ENCODE peak calls at places on chromosomes 1 and 21, in seven cellular contexts. Y is lower leg skin, S is ovary, C is GM12891, Z is erythroblast, Q is testis, A is body of pancreas. T is an unnamed sample.

GRCh38 chr1:214966366-214966765 is 116.2 kb upstream of the KCNK2 start:
- DNase-seq in C (no peak), Q (no peak), Y (no peak), S (no peak), Z (no peak), A (no peak), T (no peak)

GRCh38 chr1:32028746-32029145 is 15.1 kb downstream of the KHDRBS1 start:
- DNase-seq in Y (no peak), C (no peak), Q (no peak), A (no peak), S (no peak), Z (no peak), T (no peak)

GRCh38 chr1:184945034-184945433 is 29.3 kb downstream of the NIBAN1 start:
- DNase-seq in Y (no peak), C (peak), A (no peak), Q (no peak), S (no peak), Z (no peak), T (no peak)

GRCh38 chr1:97903626-97904025 is 17.2 kb downstream of the DPYD start:
- DNase-seq in Y (no peak), S (no peak), Z (no peak), C (no peak), A (no peak), Q (no peak), T (no peak)

GRCh38 chr1:66489972-66490601 is 43.9 kb upstream of the SGIP1 start:
- DNase-seq in Y (no peak), A (no peak), S (no peak), Z (no peak), C (no peak), Q (no peak), T (no peak)

GRCh38 chr1:116521186-116521585 is 49.6 kb downstream of the CD58 start:
- DNase-seq in Z (no peak), Q (no peak), C (no peak), A (no peak), Y (no peak), S (no peak), T (no peak)

GRCh38 chr1:162391790-162392563 is 10.4 kb downstream of the C1orf226 start:
- DNase-seq in A (peak), Y (no peak), Q (peak), C (peak), S (no peak), Z (peak), T (peak)

GRCh38 chr1:201347498-201348210 is 29.8 kb downstream of the TNNT2 start:
- DNase-seq in Z (no peak), Q (no peak), S (no peak), Y (no peak), A (no peak), C (no peak), T (no peak)

GRCh38 chr1:113396585-113396984 is 6.3 kb downstream of the MAGI3 start:
- DNase-seq in S (no peak), C (no peak), Y (no peak), Q (no peak), A (peak), Z (no peak), T (peak)

GRCh38 chr21:34743831-34744230 is 75.0 kb downstream of the CLIC6 start:
- DNase-seq in S (no peak), Y (peak), C (no peak), Q (no peak), A (peak), Z (no peak), T (peak)

GRCh38 chr1:206534552-206534951 is 27.2 kb downstream of the RASSF5 start:
- DNase-seq in A (no peak), Y (no peak), C (no peak), Z (no peak), Q (no peak), S (no peak), T (no peak)

GRCh38 chr1:2408859-2409276 is 3.5 kb downstream of the PEX10 start:
- DNase-seq in S (peak), A (no peak), Z (no peak), Q (no peak), Y (no peak), C (no peak), T (no peak)

GRCh38 chr1:247487057-247487456 is 29.2 kb upstream of the OR2B11 start:
- DNase-seq in Z (peak), S (no peak), C (peak), A (no peak), Q (peak), Y (no peak), T (peak)

GRCh38 chr1:154629160-154630073 is 21.4 kb upstream of the ADAR start:
- DNase-seq in C (no peak), S (no peak), Y (no peak), Q (no peak), Z (peak), A (no peak), T (no peak)

GRCh38 chr1:25567710-25568089 is 24.3 kb downstream of the LDLRAP1 start:
- DNase-seq in Q (no peak), A (no peak), S (no peak), Z (no peak), Y (no peak), C (no peak), T (no peak)

GRCh38 chr1:240888039-240888786 is 276.3 kb upstream of the GREM2 start:
- DNase-seq in C (peak), S (no peak), A (peak), Q (peak), Z (peak), Y (no peak), T (peak)

GRCh38 chr1:100164226-100164625 is 13.8 kb downstream of the LRRC39 start:
- DNase-seq in Y (no peak), A (no peak), C (no peak), Q (no peak), Z (no peak), S (no peak), T (no peak)

GRCh38 chr1:112297536-112297935 is 98.5 kb upstream of the CTTNBP2NL start:
- DNase-seq in S (no peak), Z (no peak), Y (no peak), C (no peak), A (no peak), Q (no peak), T (no peak)

GRCh38 chr1:79539001-79539400 is 532.5 kb upstream of the ADGRL4 start:
- DNase-seq in Y (no peak), A (no peak), Z (no peak), C (no peak), Q (no peak), S (no peak), T (no peak)

GRCh38 chr1:197330213-197330612 is 62.2 kb downstream of the CRB1 start:
- DNase-seq in A (no peak), Y (no peak), Q (no peak), C (no peak), S (no peak), Z (no peak), T (no peak)

GRCh38 chr21:22516230-22516629 is 1518.0 kb downstream of the NCAM2 start:
- DNase-seq in A (no peak), C (no peak), Q (no peak), Y (no peak), Z (no peak), S (no peak), T (no peak)

GRCh38 chr1:67174716-67175284 is 8.5 kb downstream of the IL23R start:
- DNase-seq in Q (no peak), C (no peak), Y (no peak), S (no peak), A (no peak), Z (no peak), T (no peak)

GRCh38 chr1:152110365-152110859 is 4.8 kb downstream of the TCHH start:
- DNase-seq in Z (no peak), C (no peak), Q (peak), Y (no peak), A (peak), S (no peak), T (no peak)

GRCh38 chr1:85151446-85151845 is 49.4 kb downstream of the SYDE2 start:
- DNase-seq in Z (no peak), C (no peak), Y (no peak), Q (no peak), S (no peak), A (no peak), T (no peak)

GRCh38 chr1:216627252-216627651 is 96.0 kb downstream of the ESRRG start:
- DNase-seq in C (no peak), Z (peak), A (no peak), Q (no peak), S (no peak), Y (no peak), T (no peak)

GRCh38 chr1:157045251-157046218 is at the start of gene ARHGEF11:
- DNase-seq in S (peak), Y (peak), Q (peak), C (peak), Z (peak), A (peak), T (peak)

GRCh38 chr1:27602510-27603319 is 1.2 kb downstream of the AHDC1 start:
- DNase-seq in A (peak), C (no peak), S (peak), Z (peak), Y (peak), Q (no peak), T (no peak)

GRCh38 chr1:45306319-45306718 is 20.4 kb upstream of the HPDL start:
- DNase-seq in A (no peak), C (no peak), Q (no peak), Y (no peak), Z (no peak), S (no peak), T (no peak)

GRCh38 chr21:21029159-21029558 is 30.9 kb downstream of the NCAM2 start:
- DNase-seq in C (no peak), Z (no peak), S (no peak), Q (no peak), Y (no peak), A (no peak), T (no peak)

GRCh38 chr1:114093624-114094302 is 59.9 kb downstream of the SYT6 start:
- DNase-seq in Q (no peak), A (no peak), C (no peak), Z (peak), Y (no peak), S (no peak), T (no peak)

GRCh38 chr1:39105841-39106765 is 80.0 kb downstream of the NDUFS5 start:
- DNase-seq in C (no peak), Y (no peak), Z (peak), A (peak), Q (peak), S (peak), T (peak)

GRCh38 chr1:226216056-226216455 is 7.4 kb upstream of the MIXL1 start:
- DNase-seq in S (no peak), Q (no peak), A (no peak), C (no peak), Y (no peak), Z (peak), T (no peak)

GRCh38 chr1:51322417-51323101 is 7.8 kb downstream of the TTC39A start:
- DNase-seq in Y (no peak), S (no peak), Q (no peak), A (no peak), Z (no peak), C (no peak), T (no peak)

GRCh38 chr1:9691108-9691445 is 39.5 kb downstream of the PIK3CD start:
- DNase-seq in A (no peak), C (no peak), Y (no peak), Z (no peak), S (no peak), Q (no peak), T (no peak)

GRCh38 chr1:86992790-86993189 is 78.4 kb downstream of the HS2ST1 start:
- DNase-seq in Y (no peak), S (no peak), C (no peak), Z (peak), Q (no peak), A (no peak), T (no peak)

GRCh38 chr1:54125671-54126070 is 27.1 kb downstream of the CDCP2 start:
- DNase-seq in A (peak), S (no peak), Z (peak), C (no peak), Y (no peak), Q (peak), T (no peak)

GRCh38 chr1:112285808-112286207 is 110.2 kb upstream of the CTTNBP2NL start:
- DNase-seq in C (no peak), Y (no peak), A (no peak), S (no peak), Q (no peak), Z (no peak), T (no peak)

GRCh38 chr21:33767236-33767635 is 124.9 kb downstream of the ITSN1 start:
- DNase-seq in Z (no peak), Y (no peak), C (no peak), A (no peak), S (no peak), Q (no peak), T (no peak)

GRCh38 chr1:226064168-226064815 is 1.8 kb downstream of the H3-3A start:
- DNase-seq in Z (peak), C (no peak), S (no peak), Q (no peak), Y (no peak), A (peak), T (no peak)

GRCh38 chr1:223738465-223739365 is 26.4 kb downstream of the CAPN2 start:
- DNase-seq in Y (no peak), A (peak), Z (no peak), Q (no peak), C (no peak), S (no peak), T (no peak)

GRCh38 chr1:11652203-11652780 is 1.9 kb downstream of the FBXO2 start:
- DNase-seq in Y (no peak), Z (no peak), C (no peak), A (no peak), S (no peak), Q (no peak), T (no peak)

GRCh38 chr1:11653101-11653601 is 1.1 kb downstream of the FBXO2 start:
- DNase-seq in Z (no peak), Q (no peak), C (no peak), A (peak), S (no peak), Y (no peak), T (peak)

GRCh38 chr1:11655263-11656079 is 794 bp downstream of the FBXO44 start:
- DNase-seq in S (no peak), A (no peak), C (no peak), Y (no peak), Q (no peak), Z (no peak), T (no peak)

GRCh38 chr1:11653616-11654570 is at the start of gene FBXO2:
- DNase-seq in Z (peak), C (no peak), Q (peak), Y (no peak), A (peak), S (no peak), T (no peak)

GRCh38 chr1:11654571-11655262 is at the start of gene FBXO44:
- DNase-seq in S (peak), Y (no peak), Z (peak), A (peak), Q (peak), C (peak), T (peak)
- TF ChIP-seq POLR2A in S (no peak), Y (no peak), Z (no peak), A (no peak), Q (no peak), C (no peak), T (peak)

GRCh38 chr1:52668711-52669110 is 29.4 kb downstream of the COA7 start:
- DNase-seq in Z (no peak), A (no peak), Q (no peak), C (no peak), Y (peak), S (no peak), T (peak)

GRCh38 chr1:52672946-52673345 is 25.2 kb downstream of the COA7 start:
- DNase-seq in S (no peak), Y (no peak), Z (no peak), A (no peak), C (no peak), Q (no peak), T (no peak)

GRCh38 chr1:52669696-52670095 is 28.5 kb downstream of the COA7 start:
- DNase-seq in A (no peak), C (no peak), Q (no peak), Y (no peak), Z (no peak), S (no peak), T (no peak)

GRCh38 chr1:52667984-52668383 is 30.2 kb downstream of the COA7 start:
- DNase-seq in Q (no peak), C (no peak), A (no peak), Z (no peak), S (no peak), Y (peak), T (no peak)

DNA sequence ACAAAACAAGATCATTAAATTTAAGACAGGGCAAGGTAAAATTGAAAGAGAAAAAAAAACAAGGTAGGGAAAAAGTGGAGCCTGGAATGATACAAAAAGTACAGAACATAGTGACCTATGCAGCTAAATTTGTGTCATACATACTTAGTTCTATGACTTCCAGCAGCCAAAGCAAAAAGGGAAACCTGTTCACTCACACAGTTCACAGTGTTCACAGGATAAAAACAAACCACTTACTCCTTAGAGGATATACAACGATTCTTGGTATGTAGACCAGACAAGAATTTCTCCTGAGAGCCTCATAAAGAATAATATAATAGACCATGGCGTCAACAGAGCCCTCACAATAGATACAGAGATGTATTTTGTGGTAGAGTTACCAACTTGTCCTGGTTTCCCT is 27.5 kb downstream of the COA7 start:
- DNase-seq in A (no peak), Q (no peak), S (no peak), C (no peak), Z (no peak), Y (no peak), T (no peak)
- TF ChIP-seq POLR2A in A (no peak), Q (no peak), S (no peak), C (no peak), Z (no peak), Y (no peak), T (no peak)

DNA sequence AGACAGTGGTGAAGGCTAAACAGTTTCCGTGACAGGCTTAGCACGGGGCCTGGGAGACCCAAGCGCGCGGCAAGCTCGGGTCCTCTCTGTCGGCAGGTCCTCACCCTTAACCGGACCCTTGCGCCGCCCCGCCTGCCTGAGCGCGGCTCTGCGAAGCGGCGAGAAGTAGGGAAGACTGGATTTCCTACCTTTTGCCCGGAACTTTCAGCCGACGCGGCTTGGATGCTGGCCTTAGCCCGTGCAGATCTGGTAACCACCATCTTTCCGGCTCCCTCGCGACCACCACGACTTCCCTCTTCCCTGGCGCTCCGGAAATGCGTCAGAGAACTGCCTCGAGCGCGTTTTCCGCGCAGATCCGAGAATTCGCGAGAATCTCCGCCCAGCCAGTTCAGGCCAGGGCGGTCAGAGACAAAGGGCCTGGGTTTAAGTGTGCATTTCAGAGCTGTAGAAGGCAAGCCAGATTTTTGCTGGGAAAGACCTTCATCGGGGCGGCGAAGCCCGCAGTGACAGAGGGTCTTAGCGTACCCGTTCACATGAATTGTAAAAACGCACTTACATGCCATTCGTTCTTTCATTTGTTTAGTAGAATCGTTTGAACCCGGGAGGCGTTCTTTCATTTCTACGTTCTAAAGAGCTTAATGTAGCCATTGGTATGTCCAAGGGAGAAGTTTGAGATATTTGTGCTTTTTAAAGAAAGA is at the start of gene DNTTIP2:
- DNase-seq in A (peak), Q (peak), Z (peak), S (peak), Y (peak), C (peak), T (peak)
- TF ChIP-seq POLR2A in A (peak), Q (peak), Z (peak), S (peak), Y (peak), C (peak), T (peak)

DNA sequence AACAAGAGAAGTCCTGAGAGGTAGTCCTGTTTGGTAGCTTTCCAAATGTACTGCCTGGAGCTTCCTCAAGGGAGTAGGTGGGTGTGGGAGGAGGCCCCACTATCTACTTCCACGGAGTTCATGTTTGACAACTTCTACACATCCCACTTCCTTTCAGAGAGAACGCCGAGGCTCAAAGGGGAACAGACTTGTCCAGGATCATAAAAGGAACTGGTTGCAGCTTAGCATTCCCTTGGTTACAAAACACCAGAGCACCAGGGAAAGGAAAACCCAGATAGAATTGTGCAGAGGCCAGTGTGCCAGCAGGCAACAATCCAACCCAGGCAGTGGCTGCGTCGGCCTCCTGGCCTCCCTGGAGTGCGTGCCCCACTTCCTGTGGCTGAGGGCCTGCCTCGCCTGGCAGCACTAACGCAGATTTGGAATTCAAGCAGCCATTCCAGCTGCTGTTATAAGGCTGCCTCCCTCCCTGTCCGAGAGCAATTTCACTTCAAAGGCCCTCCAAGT is 4.2 kb upstream of the RAP1GAP start:
- DNase-seq in C (no peak), Z (peak), A (peak), Y (peak), S (peak), Q (peak), T (no peak)
- TF ChIP-seq POLR2A in C (no peak), Z (no peak), A (no peak), Y (no peak), S (no peak), Q (no peak), T (no peak)

DNA sequence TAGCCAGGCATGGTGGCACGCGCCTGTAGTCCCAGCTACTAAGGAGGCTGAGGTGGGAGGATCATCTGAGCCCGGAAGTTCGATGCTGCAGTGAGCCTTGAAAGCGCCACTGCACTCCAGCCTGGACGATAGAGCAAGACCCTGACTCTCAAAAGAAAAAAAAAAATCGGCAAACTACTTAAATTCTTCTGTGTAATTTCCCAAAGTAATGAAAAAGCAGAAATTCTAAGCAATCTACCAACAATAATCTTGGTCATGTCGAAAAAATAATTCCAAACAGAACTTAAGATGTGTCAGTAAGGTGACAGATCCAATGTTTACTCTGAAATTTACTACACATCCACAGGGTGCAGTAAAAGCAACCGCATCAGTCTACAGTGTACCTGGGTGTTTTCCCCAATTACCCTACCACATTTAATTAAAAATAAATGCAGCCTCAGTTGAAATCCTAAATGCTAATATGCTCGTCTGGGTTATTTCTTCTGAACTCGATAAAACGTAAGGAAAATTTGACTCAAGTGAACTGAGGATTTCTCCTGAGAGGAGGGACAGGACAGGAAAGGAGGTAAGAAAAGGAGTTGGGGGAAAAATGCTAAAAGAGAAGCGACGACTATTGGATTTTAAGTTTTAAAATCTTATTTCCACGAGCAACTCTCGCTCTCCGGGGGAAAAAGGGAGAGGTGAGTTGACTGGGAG is 801 bp downstream of the EPRS1 start:
- DNase-seq in A (no peak), Y (no peak), Z (peak), C (no peak), S (no peak), Q (no peak), T (no peak)
- TF ChIP-seq POLR2A in A (no peak), Y (no peak), Z (no peak), C (no peak), S (no peak), Q (no peak), T (no peak)

T was measured in H54.